ENCODE peak calls at places on chromosomes 2 and 18, in six cellular contexts. T is fibroblast of pulmonary artery, A is mammary epithelial cell, N is glutamatergic neuron, V is fibroblast of lung, W is mesothelial cell of epicardium. G is an unnamed sample.

GRCh38 chr18:40582105-40582504 is 1372.9 kb upstream of the PIK3C3 start:
- DNase-seq in T (no peak), A (no peak), N (no peak), V (no peak), W (no peak), G (no peak)

GRCh38 chr2:68643011-68643873 is at the start of gene PROKR1:
- DNase-seq in T (peak), A (peak), N (peak), V (no peak), W (peak), G (no peak)

GRCh38 chr2:240142859-240143258 is 2.4 kb upstream of the OTOS start:
- DNase-seq in T (no peak), A (no peak), N (no peak), V (no peak), W (no peak), G (no peak)

GRCh38 chr2:109347626-109348025 is 218.6 kb downstream of the SH3RF3 start:
- DNase-seq in T (no peak), A (no peak), N (no peak), V (no peak), W (no peak), G (no peak)

GRCh38 chr2:6184532-6185302 is 492.5 kb downstream of the SOX11 start:
- DNase-seq in T (peak), A (no peak), N (no peak), V (peak), W (no peak), G (no peak)

GRCh38 chr2:133711226-133711625 is 143.0 kb upstream of the NCKAP5 start:
- DNase-seq in T (no peak), A (no peak), N (no peak), V (no peak), W (no peak), G (no peak)

GRCh38 chr2:40721595-40721994 is 269.7 kb upstream of the SLC8A1 start:
- DNase-seq in T (no peak), A (peak), N (no peak), V (no peak), W (no peak), G (peak)

GRCh38 chr18:44564922-44565321 is 115.8 kb upstream of the SETBP1 start:
- DNase-seq in T (peak), A (peak), N (no peak), V (peak), W (no peak), G (peak)

GRCh38 chr2:226993171-226993570 is 157.3 kb downstream of the RHBDD1 start:
- DNase-seq in T (no peak), A (peak), N (no peak), V (no peak), W (no peak), G (no peak)

GRCh38 chr18:5527603-5528002 is 16.2 kb downstream of the EPB41L3 start:
- DNase-seq in T (peak), A (no peak), N (no peak), V (peak), W (no peak), G (peak)

GRCh38 chr18:23990474-23991410 is 23.8 kb upstream of the TTC39C start:
- DNase-seq in T (no peak), A (no peak), N (no peak), V (peak), W (no peak), G (peak)

GRCh38 chr2:207768891-207769596 is 662 bp downstream of the FZD5 start:
- DNase-seq in T (no peak), A (peak), N (peak), V (peak), W (peak), G (peak)

GRCh38 chr2:113891265-113891959 is 1.5 kb downstream of the ACTR3 start:
- DNase-seq in T (peak), A (no peak), N (no peak), V (peak), W (no peak), G (peak)

GRCh38 chr18:69790649-69791048 is 157.0 kb downstream of the CD226 start:
- DNase-seq in T (no peak), A (no peak), N (no peak), V (no peak), W (no peak), G (no peak)

GRCh38 chr2:85540131-85540587 is 1.2 kb downstream of the MAT2A start:
- DNase-seq in T (peak), A (peak), N (no peak), V (peak), W (no peak), G (peak)

GRCh38 chr2:191790737-191791136 is 56.2 kb downstream of the CAVIN2 start:
- DNase-seq in T (no peak), A (no peak), N (no peak), V (peak), W (no peak), G (no peak)

GRCh38 chr2:233915133-233915532 is 2.0 kb upstream of the TRPM8 start:
- DNase-seq in T (peak), A (no peak), N (no peak), V (no peak), W (no peak), G (peak)
- TF ChIP-seq CTCF in T (peak), A (peak), N (peak), V (no peak), W (no peak), G (no peak)

DNA sequence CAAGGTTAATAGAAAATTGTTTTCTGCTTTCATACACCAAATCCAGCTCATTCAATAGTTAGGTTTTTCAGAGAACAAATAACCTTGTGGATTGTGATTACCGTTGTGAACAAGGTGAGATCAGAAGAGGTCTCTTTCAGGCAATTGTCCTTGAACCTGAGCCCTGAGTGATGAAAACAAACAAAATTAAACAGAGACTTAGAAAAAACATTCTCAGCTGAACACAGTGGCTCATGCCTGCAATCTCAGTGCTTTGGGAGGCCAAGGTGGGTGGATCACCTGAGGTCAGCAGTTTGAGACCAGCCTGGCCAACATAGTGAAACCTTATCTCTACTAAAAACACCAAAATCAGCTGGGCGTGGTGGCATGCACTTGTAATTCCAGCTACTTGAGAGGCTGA is 68.1 kb downstream of the HNMT start:
- DNase-seq in T (no peak), A (no peak), N (no peak), V (no peak), W (no peak), G (no peak)
- TF ChIP-seq CTCF in T (no peak), A (no peak), N (no peak), V (no peak), W (no peak), G (no peak)

DNA sequence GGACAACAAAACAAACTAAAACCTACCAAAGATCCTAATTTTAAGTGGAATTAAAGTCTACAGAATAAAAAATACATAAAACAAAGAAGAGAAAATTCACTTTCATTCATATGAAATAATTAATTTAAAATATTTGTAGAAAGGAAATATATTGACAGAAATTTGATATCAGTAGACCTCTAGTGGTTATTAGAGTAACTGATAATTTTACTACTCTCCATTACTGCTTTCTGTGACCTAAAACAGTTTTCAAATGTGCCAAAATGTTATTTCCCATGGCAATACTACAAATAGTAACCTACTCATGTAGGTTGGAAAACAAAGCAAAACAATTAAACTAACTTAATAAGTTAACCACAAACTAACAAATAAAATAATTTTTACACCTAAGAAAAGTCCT is 147.1 kb downstream of the NOL4 start:
- DNase-seq in T (no peak), A (no peak), N (no peak), V (no peak), W (no peak), G (no peak)
- TF ChIP-seq CTCF in T (no peak), A (peak), N (peak), V (no peak), W (peak), G (no peak)

GRCh38 chr2:170771049-170771937 is 1.1 kb downstream of the ERICH2 start:
- DNase-seq in T (peak), A (peak), N (no peak), V (peak), W (peak), G (peak)

GRCh38 chr2:170770008-170770303 is 222 bp upstream of the ERICH2 start:
- DNase-seq in T (no peak), A (no peak), N (no peak), V (no peak), W (no peak), G (no peak)

GRCh38 chr2:170774074-170774473 is 3.9 kb downstream of the ERICH2 start:
- DNase-seq in T (no peak), A (no peak), N (no peak), V (no peak), W (no peak), G (no peak)

GRCh38 chr2:170772295-170772694 is 2.1 kb downstream of the ERICH2 start:
- DNase-seq in T (no peak), A (no peak), N (no peak), V (no peak), W (no peak), G (no peak)

GRCh38 chr2:170770304-170771048 is at the start of gene ERICH2:
- DNase-seq in T (peak), A (peak), N (peak), V (peak), W (peak), G (peak)
- TF ChIP-seq CTCF in T (no peak), A (peak), N (no peak), V (peak), W (no peak), G (no peak)

GRCh38 chr18:55095579-55095978 is 136.3 kb upstream of the CCDC68 start:
- DNase-seq in T (no peak), A (no peak), N (no peak), V (no peak), W (no peak), G (no peak)

GRCh38 chr18:55097406-55098170 is 138.3 kb upstream of the CCDC68 start:
- DNase-seq in T (peak), A (no peak), N (no peak), V (peak), W (no peak), G (no peak)

GRCh38 chr18:55093295-55093694 is 134.0 kb upstream of the CCDC68 start:
- DNase-seq in T (no peak), A (no peak), N (no peak), V (no peak), W (no peak), G (no peak)

GRCh38 chr18:55093808-55094207 is 134.5 kb upstream of the CCDC68 start:
- DNase-seq in T (no peak), A (no peak), N (no peak), V (no peak), W (no peak), G (no peak)

GRCh38 chr18:55096261-55097026 is 137.2 kb upstream of the CCDC68 start:
- DNase-seq in T (peak), A (peak), N (peak), V (peak), W (no peak), G (peak)
- TF ChIP-seq CTCF in T (peak), A (peak), N (no peak), V (peak), W (no peak), G (peak)

GRCh38 chr2:64767670-64768425 is 114.1 kb upstream of the SERTAD2 start:
- DNase-seq in T (peak), A (peak), N (peak), V (peak), W (peak), G (peak)
- TF ChIP-seq CTCF in T (no peak), A (peak), N (no peak), V (no peak), W (no peak), G (no peak)

GRCh38 chr2:31137211-31138036 is 816 bp downstream of the GALNT14 start:
- DNase-seq in T (no peak), A (peak), N (peak), V (no peak), W (no peak), G (peak)
- TF ChIP-seq CTCF in T (no peak), A (no peak), N (no peak), V (no peak), W (no peak), G (no peak)